ENCODE peak calls at places on chromosomes 11 and 22, in four cellular contexts. A is tibial nerve, E is mucosa of gallbladder, S is mesenchymal stem cell. D is an unnamed sample.

GRCh38 chr22:19959043-19959586 is 17.5 kb upstream of the TXNRD2 start:
- DNase-seq in A (peak), E (peak), S (peak), D (peak)

GRCh38 chr11:112961146-112961668 is at the start of gene NCAM1:
- DNase-seq in A (peak), E (peak), S (peak), D (no peak)

GRCh38 chr11:123640677-123641494 is 13.5 kb downstream of the SCN3B start:
- DNase-seq in A (no peak), E (peak), S (peak), D (no peak)

GRCh38 chr11:80388133-80388532 is 947.3 kb upstream of the TENM4 start:
- DNase-seq in A (no peak), E (no peak), S (no peak), D (no peak)

GRCh38 chr11:89489930-89490329 is 1.2 kb downstream of the NOX4 start:
- DNase-seq in A (no peak), E (no peak), S (peak), D (no peak)

GRCh38 chr11:69152748-69153446 is 2.8 kb upstream of the SMIM38 start:
- DNase-seq in A (no peak), E (no peak), S (no peak), D (no peak)

GRCh38 chr11:87422566-87422965 is 384.8 kb downstream of the TMEM135 start:
- DNase-seq in A (no peak), E (no peak), S (no peak), D (no peak)

GRCh38 chr11:64358907-64359711 is at the start of gene RPS6KA4:
- DNase-seq in A (peak), E (peak), S (peak), D (no peak)

GRCh38 chr11:119709638-119710346 is 19.2 kb downstream of the NECTIN1 start:
- DNase-seq in A (no peak), E (no peak), S (peak), D (no peak)

GRCh38 chr22:25700996-25701815 is 40.8 kb upstream of the MYO18B start:
- DNase-seq in A (no peak), E (no peak), S (no peak), D (no peak)

GRCh38 chr11:12282676-12283075 is 94.7 kb upstream of the PARVA start:
- DNase-seq in A (no peak), E (no peak), S (no peak), D (no peak)

GRCh38 chr22:49535527-49536125 is 292.0 kb downstream of the BRD1 start:
- DNase-seq in A (no peak), E (no peak), S (no peak), D (no peak)

GRCh38 chr22:28268176-28268575 is 349.1 kb upstream of the PITPNB start:
- DNase-seq in A (no peak), E (no peak), S (no peak), D (no peak)

GRCh38 chr22:27965547-27965946 is 46.5 kb upstream of the PITPNB start:
- DNase-seq in A (no peak), E (no peak), S (no peak), D (no peak)

D was measured in omental fat pad.